ENCODE peak calls at places on chromosomes 6 and 20, in seven cellular contexts. Z is A549, H is HCT116, L is GM12878, N is HepG2, B is IMR-90, G is H1. C is an unnamed sample.

GRCh38 chr6:53894086-53894485 is 99.3 kb downstream of the LRRC1 start:
- DNase-seq in G (no peak), H (no peak), N (no peak), Z (no peak), B (peak), L (no peak), C (peak)

GRCh38 chr20:64105846-64106434 is 1.4 kb downstream of the NPBWR2 start:
- DNase-seq in Z (no peak), H (no peak), B (no peak), L (no peak), N (no peak), G (peak), C (no peak)

GRCh38 chr6:145153495-145153894 is 581.8 kb downstream of the EPM2A start:
- DNase-seq in Z (no peak), B (no peak), G (no peak), L (no peak), N (no peak), H (no peak), C (no peak)

GRCh38 chr6:54262499-54262898 is 45.7 kb upstream of the TINAG start:
- DNase-seq in B (no peak), N (no peak), H (no peak), L (no peak), G (no peak), Z (no peak), C (no peak)

GRCh38 chr6:122322824-122323223 is 76.6 kb upstream of the HSF2 start:
- DNase-seq in N (no peak), L (no peak), Z (no peak), B (peak), H (no peak), G (no peak), C (no peak)

GRCh38 chr6:143594647-143595046 is 83.1 kb upstream of the PHACTR2 start:
- DNase-seq in L (no peak), H (no peak), G (no peak), B (peak), Z (no peak), N (no peak), C (no peak)

GRCh38 chr20:21166801-21167200 is 40.9 kb downstream of the KIZ start:
- DNase-seq in Z (no peak), H (no peak), L (no peak), N (no peak), B (no peak), G (no peak), C (no peak)

GRCh38 chr20:41654292-41654691 is 36.1 kb upstream of the CHD6 start:
- DNase-seq in G (no peak), Z (no peak), N (no peak), L (no peak), H (no peak), B (no peak), C (no peak)

GRCh38 chr6:11273406-11274065 is 41.1 kb upstream of the NEDD9 start:
- DNase-seq in B (no peak), H (no peak), N (no peak), Z (peak), G (no peak), L (no peak), C (no peak)

GRCh38 chr6:89589297-89590074 is 49.1 kb downstream of the LYRM2 start:
- DNase-seq in B (no peak), H (no peak), Z (no peak), N (no peak), G (no peak), L (no peak), C (no peak)

GRCh38 chr6:148109732-148110131 is 232.9 kb upstream of the SASH1 start:
- DNase-seq in B (no peak), Z (no peak), L (no peak), N (no peak), H (no peak), G (no peak), C (no peak)

GRCh38 chr6:135182120-135182992 is 1.2 kb downstream of the MYB start:
- DNase-seq in H (no peak), G (peak), N (no peak), L (no peak), B (no peak), Z (peak), C (peak)

GRCh38 chr6:170459451-170459850 is 93.7 kb downstream of the PSMB1 start:
- DNase-seq in Z (peak), L (peak), G (no peak), B (peak), N (no peak), H (no peak), C (no peak)

GRCh38 chr6:36382976-36383375 is 4.5 kb downstream of the ETV7 start:
- DNase-seq in G (no peak), H (no peak), Z (no peak), L (no peak), N (no peak), B (no peak), C (no peak)

GRCh38 chr6:85923013-85923430 is 280.3 kb upstream of the SYNCRIP start:
- DNase-seq in H (peak), G (peak), Z (peak), B (peak), N (peak), L (peak), C (no peak)

GRCh38 chr6:34799547-34799946 is 7.7 kb downstream of the BLTP3A start:
- DNase-seq in N (no peak), L (no peak), Z (no peak), B (no peak), G (no peak), H (no peak), C (no peak)

GRCh38 chr6:106411034-106411433 is 50.5 kb downstream of the CRYBG1 start:
- DNase-seq in G (no peak), H (no peak), B (no peak), Z (no peak), N (no peak), L (no peak), C (no peak)

GRCh38 chr20:12068146-12068545 is 150.5 kb downstream of the BTBD3 start:
- DNase-seq in N (no peak), L (no peak), B (no peak), G (no peak), H (no peak), Z (no peak), C (no peak)

GRCh38 chr20:38165089-38165965 is at the start of gene TGM2:
- DNase-seq in Z (peak), L (peak), G (peak), B (peak), N (peak), H (no peak), C (peak)

GRCh38 chr20:53608456-53609413 is 15.1 kb upstream of the ZNF217 start:
- DNase-seq in H (no peak), N (no peak), B (no peak), G (peak), L (no peak), Z (no peak), C (peak)

GRCh38 chr20:22805219-22805618 is 220.8 kb upstream of the FOXA2 start:
- DNase-seq in N (peak), G (no peak), L (no peak), B (peak), H (no peak), Z (peak), C (no peak)

GRCh38 chr6:110315856-110316398 is 42.2 kb downstream of the METTL24 start:
- DNase-seq in Z (no peak), G (no peak), B (no peak), H (no peak), L (no peak), N (no peak), C (no peak)

GRCh38 chr6:138541793-138542481 is 42.6 kb upstream of the NHSL1 start:
- DNase-seq in H (no peak), N (no peak), B (no peak), Z (no peak), L (no peak), G (no peak), C (no peak)

GRCh38 chr20:30593572-30593971 is 663.9 kb upstream of the DEFB115 start:
- DNase-seq in H (no peak), Z (no peak), L (no peak), B (no peak), N (no peak), G (no peak), C (peak)

DNA sequence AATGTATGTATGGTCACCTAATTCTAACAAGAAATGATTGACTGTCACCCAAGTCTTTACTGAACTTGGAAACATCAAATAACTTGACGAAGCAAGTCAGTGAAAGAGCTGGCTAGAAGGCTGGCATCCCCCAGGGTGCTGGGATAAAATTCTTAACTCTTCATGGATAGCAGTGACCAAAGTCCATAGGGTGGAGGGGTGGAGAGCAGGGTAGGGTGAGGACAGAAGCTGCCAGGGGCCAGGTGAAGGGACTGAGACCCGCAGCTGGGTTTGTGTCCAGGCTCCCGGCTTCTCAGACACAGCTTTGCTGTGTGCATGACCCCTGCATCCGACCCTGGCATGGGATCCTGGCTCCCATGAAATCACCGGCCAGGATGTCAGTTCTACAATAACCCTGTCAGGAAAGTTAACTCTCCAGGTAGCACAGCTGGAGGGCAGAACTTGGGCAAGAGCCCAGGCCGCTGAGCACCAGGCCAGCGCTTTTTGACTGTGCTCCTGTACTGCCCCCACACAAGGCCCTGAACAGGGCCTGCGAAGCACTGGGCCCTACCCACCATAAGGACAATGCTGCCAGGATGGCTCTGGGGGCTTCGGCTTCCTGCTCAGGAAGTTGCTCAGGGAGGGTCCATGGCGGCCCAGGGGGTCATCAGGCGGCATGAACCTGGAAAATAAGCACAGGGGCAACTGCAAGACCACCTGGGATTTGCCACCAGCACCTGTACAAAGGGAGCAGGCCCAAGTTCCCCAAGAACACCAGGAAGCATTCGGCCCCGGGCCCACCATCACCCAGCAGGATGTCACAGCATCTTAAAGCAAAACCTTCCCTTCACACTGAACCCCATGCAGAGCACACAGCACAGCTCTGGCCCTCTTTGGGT is 32.5 kb downstream of the ZC3H12D start:
- DNase-seq in G (no peak), Z (no peak), B (no peak), N (peak), H (no peak), L (no peak), C (no peak)
- TF ChIP-seq CEBPB in G (no peak), Z (no peak), B (no peak), N (no peak), H (no peak), L (no peak), C (no peak)

DNA sequence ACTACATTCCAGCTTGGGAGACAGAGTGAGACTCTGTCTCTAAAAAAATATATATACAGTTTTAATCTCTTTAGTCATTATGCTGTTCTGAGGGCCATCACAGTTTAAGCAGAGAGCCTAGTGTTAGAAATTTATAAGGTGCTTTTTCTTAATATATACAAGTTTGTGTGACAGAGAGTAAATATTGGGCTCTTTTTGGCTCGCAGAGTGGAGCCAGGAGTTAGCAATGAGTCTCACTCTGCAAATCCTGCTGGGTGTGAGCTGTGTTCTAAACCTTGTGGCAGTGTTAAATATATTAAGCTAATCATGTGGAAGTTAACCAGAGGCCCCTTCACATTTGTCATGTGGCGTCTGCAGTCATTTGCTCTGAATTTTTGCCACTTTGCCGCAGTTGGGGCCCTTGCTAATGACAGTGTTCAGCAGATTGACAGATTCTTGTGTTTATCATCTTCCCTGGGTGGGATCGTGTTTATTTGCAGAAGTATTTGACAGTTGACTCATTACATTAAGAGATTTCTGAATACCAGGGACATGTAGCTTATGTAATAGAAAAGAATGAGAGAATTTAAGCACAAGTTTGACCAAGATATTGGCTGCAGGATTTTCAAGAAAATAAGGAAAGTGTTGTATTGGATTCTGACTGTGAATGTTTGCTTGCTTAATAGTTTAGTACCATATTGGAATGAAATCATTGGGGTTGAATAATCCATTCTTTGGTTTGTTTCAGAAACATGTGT is 37.9 kb downstream of the SPATA2 start:
- DNase-seq in Z (no peak), B (no peak), L (no peak), N (no peak), G (no peak), H (no peak), C (no peak)
- TF ChIP-seq CEBPB in Z (no peak), B (no peak), L (no peak), N (no peak), G (no peak), H (no peak), C (no peak)

DNA sequence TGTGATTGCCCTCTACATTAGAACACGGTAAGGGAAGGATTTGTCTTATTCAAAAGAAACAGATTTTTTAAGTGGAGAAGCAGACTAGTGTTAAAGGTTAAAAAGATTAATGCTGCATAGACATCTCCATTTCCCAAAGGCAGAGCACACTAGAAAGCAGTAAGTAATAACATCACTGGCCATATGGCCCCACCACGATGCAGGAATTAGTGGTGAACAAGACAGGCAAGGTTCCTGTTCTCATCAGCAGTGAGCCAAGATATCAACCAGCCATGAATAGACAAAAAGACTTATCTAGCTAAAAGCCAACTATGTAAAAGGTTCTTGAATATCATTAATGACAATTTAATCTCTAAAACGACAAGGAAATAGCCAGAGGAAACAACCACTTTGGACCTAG is 158.1 kb upstream of the STXBP5 start:
- DNase-seq in H (no peak), G (no peak), Z (no peak), N (no peak), B (peak), L (no peak), C (no peak)
- TF ChIP-seq CEBPB in H (no peak), G (no peak), Z (no peak), N (no peak), B (no peak), L (no peak), C (no peak)

DNA sequence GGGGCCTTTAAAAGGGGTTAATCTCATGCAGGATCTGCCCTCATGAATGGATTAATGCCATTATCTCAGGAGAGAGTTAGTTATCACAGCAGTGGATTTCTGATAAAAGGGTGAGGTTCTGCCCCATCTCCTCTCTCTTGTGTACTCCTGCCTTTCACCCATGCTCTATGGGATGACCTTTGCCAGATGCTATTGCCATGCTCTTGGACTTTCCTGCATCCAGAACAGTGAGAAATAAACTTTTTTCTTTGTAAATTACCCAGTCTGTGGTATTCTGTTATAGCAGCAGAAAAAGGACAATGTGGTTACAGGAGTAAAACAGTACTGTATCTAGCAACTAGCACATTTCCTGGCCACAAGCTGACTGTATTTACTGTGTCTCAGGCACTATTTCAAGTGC is 58.0 kb upstream of the CCN2 start:
- DNase-seq in B (no peak), G (no peak), Z (no peak), N (no peak), L (no peak), H (no peak), C (no peak)
- TF ChIP-seq CEBPB in B (no peak), G (no peak), Z (no peak), N (no peak), L (no peak), H (no peak), C (no peak)

C was measured in K562.